ENCODE peak calls at places on chromosomes 7 and 10, in eight cellular contexts. D, G, M, T, J, F, S and O are unnamed samples.
A peak's percentile ranks its signal among the peaks of the same experiment; 100 is the strongest.

GRCh38 chr7:28942158-28942557 is 16.0 kb downstream of the TRIL start:
- DNase-seq in G (no peak), M (no peak), D (no peak), F (no peak), J (no peak), T (no peak), S (no peak), O (no peak)

GRCh38 chr7:47008461-47008860 is 573.5 kb downstream of the TNS3 start:
- DNase-seq in T (no peak), M (no peak), G (peak; percentile 2), D (no peak), J (no peak), F (no peak), S (no peak), O (no peak)

GRCh38 chr10:79246606-79247275 is 100.5 kb upstream of the PPIF start:
- DNase-seq in M (peak; percentile 92), T (no peak), D (no peak), F (peak; percentile 53), G (no peak), J (no peak), S (no peak), O (no peak)

GRCh38 chr7:87797395-87797794 is 78.8 kb downstream of the SLC25A40 start:
- DNase-seq in D (no peak), M (no peak), J (no peak), F (no peak), S (no peak), T (no peak), G (no peak), O (no peak)

GRCh38 chr10:62582804-62583208 is 208.6 kb downstream of the ZNF365 start:
- DNase-seq in G (peak; percentile 100), T (no peak), D (no peak), S (peak; percentile 25), J (no peak), F (peak; percentile 37), M (peak; percentile 91), O (no peak)

GRCh38 chr7:15921576-15921975 is 235.1 kb upstream of the MEOX2 start:
- DNase-seq in T (no peak), D (no peak), F (no peak), G (peak; percentile 16), J (no peak), M (no peak), S (no peak), O (no peak)

GRCh38 chr10:5385224-5385623 is 19.4 kb downstream of the TUBAL3 start:
- DNase-seq in S (no peak), M (no peak), D (no peak), T (no peak), J (no peak), F (no peak), G (no peak), O (no peak)

GRCh38 chr10:29104661-29105369 is 184.1 kb upstream of the LYZL1 start:
- DNase-seq in F (no peak), D (no peak), M (no peak), S (no peak), J (no peak), T (no peak), G (no peak), O (no peak)

GRCh38 chr10:43226441-43226840 is 40.4 kb downstream of the RASGEF1A start:
- DNase-seq in F (peak; percentile 8), M (peak; percentile 35), D (peak; percentile 24), S (no peak), T (peak; percentile 40), G (no peak), J (peak; percentile 35), O (no peak)

GRCh38 chr10:6140141-6140841 is 51.5 kb downstream of the RBM17 start:
- DNase-seq in F (peak; percentile 73), G (no peak), S (no peak), D (peak; percentile 78), J (no peak), M (no peak), T (peak; percentile 53), O (peak; percentile 51)

GRCh38 chr10:103153302-103153759 is 39.7 kb downstream of the NT5C2 start:
- DNase-seq in J (no peak), D (no peak), G (no peak), T (no peak), M (no peak), S (no peak), F (no peak), O (no peak)

GRCh38 chr10:88159127-88159829 is 295.9 kb downstream of the PTEN start:
- DNase-seq in T (no peak), G (no peak), M (no peak), S (no peak), F (no peak), D (no peak), J (no peak), O (no peak)

GRCh38 chr7:29350351-29350750 is 155.8 kb downstream of the CHN2 start:
- DNase-seq in T (no peak), M (no peak), F (no peak), G (peak; percentile 41), J (no peak), D (no peak), S (no peak), O (no peak)

GRCh38 chr7:15925608-15926007 is 239.1 kb upstream of the MEOX2 start:
- DNase-seq in T (no peak), D (no peak), J (no peak), S (no peak), F (no peak), G (no peak), M (no peak), O (no peak)

GRCh38 chr7:28981282-28981555 is 23.1 kb upstream of the TRIL start:
- DNase-seq in J (no peak), T (no peak), D (no peak), G (no peak), F (no peak), M (no peak), S (no peak), O (no peak)

GRCh38 chr7:121924273-121925184 is 51.6 kb downstream of the PTPRZ1 start:
- DNase-seq in F (no peak), D (no peak), J (no peak), T (no peak), G (no peak), S (no peak), M (no peak), O (no peak)

GRCh38 chr7:139471740-139472353 is 11.6 kb downstream of the KLRG2 start:
- DNase-seq in G (peak; percentile 55), S (no peak), D (no peak), M (no peak), T (no peak), J (no peak), F (no peak), O (no peak)

GRCh38 chr10:47104786-47105385 is 193.7 kb downstream of the PTPN20 start:
- DNase-seq in D (peak; percentile 10), G (no peak), T (no peak), F (peak; percentile 71), S (no peak), M (no peak), J (no peak), O (no peak)

GRCh38 chr10:549391-549790 is 140.1 kb downstream of the DIP2C start:
- DNase-seq in D (no peak), J (no peak), S (no peak), F (no peak), M (peak; percentile 53), G (no peak), T (no peak), O (no peak)

GRCh38 chr10:552679-553078 is 136.8 kb downstream of the DIP2C start:
- DNase-seq in G (no peak), S (no peak), D (no peak), M (no peak), T (no peak), J (peak; percentile 19), F (peak; percentile 10), O (no peak)

GRCh38 chr10:553233-553632 is 136.2 kb downstream of the DIP2C start:
- DNase-seq in M (no peak), J (peak; percentile 35), T (no peak), S (no peak), F (peak; percentile 18), G (no peak), D (no peak), O (no peak)

GRCh38 chr10:550665-551460 is 138.6 kb downstream of the DIP2C start:
- DNase-seq in J (peak; percentile 24), T (no peak), S (no peak), F (peak; percentile 18), M (peak; percentile 56), D (no peak), G (no peak), O (no peak)

GRCh38 chr10:551489-552252 is 137.8 kb downstream of the DIP2C start:
- DNase-seq in M (no peak), G (no peak), F (peak; percentile 17), T (no peak), D (no peak), J (peak; percentile 34), S (no peak), O (no peak)
- H3K4me3 ChIP-seq in M (no peak overlapping the region), G (no peak overlapping the region), F (no peak overlapping the region), T (no peak overlapping the region), D (no peak overlapping the region), J (no peak overlapping the region), S (no peak overlapping the region), O (no peak overlapping the region)

GRCh38 chr7:157863176-157863575 is 526.4 kb downstream of the DNAJB6 start:
- DNase-seq in D (no peak), F (no peak), S (no peak), T (no peak), M (no peak), G (no peak), J (no peak), O (no peak)
- H3K36me3 ChIP-seq in D (no peaks in the 10 kb centered on the region), F (no peaks in the 10 kb centered on the region), S (no peaks in the 10 kb centered on the region), T (no peaks in the 10 kb centered on the region), M (no peaks in the 10 kb centered on the region), G (no peaks in the 10 kb centered on the region), J (no peaks in the 10 kb centered on the region), O (no peaks in the 10 kb centered on the region)

DNA sequence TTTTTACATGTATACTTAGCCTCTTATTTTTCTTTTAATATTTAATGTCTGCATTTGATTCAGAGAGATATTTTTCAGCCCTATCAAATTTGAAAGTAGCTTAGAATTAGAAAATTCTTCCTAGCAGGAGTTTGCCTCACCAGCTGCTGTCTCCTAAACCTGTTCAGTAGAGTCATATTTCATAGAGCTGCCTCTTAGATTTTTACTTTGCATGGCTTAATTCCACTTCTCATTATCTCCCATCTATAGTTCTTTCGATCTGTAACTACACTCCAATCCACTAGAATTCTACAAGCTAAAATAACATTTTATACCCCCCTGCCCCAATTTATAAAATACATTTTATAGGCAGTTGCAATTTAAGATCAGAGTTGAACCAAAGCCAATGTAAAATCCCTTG is 227.0 kb downstream of the ANK3 start:
- DNase-seq in F (no peak), T (no peak), M (no peak), D (no peak), G (no peak), J (no peak), S (no peak), O (no peak)
- H3K27ac ChIP-seq in F (no peak overlapping the region), T (no peak overlapping the region), M (no peak overlapping the region), D (no peak overlapping the region), G (no peak overlapping the region), J (no peak overlapping the region), S (no peak overlapping the region), O (no peak overlapping the region)

DNA sequence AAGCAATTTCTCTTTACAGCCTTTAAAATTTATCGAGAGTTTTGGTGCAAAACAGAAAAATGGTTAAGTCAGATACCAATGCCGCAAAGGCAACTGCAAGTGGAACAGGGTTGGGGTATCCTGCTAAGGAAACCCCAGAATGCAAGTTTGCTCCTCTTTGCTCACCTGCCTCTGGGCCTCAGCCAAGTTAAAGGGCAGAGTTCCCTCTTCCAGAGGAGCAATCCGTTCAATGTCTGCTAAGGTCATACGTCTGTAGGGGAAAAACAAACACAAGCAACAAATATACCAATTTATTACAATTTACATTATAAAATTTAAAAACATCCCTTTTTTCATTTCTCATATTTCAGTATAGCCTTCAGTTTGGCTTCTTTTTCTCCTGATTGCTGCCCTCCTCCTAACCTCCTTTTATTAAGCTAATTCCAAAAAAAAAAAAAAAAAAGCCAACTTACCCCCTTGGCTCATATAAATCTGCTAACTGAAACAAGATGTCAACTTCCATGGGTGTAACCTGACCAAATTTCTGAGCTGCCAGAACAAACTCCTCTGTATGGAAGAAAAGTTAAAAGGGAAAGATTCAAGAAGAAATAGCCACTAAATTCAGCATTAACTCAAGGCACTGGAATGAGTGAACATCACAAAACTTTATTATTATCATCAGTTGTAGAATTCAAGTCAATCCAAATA is 132.6 kb downstream of the SLC25A13 start:
- DNase-seq in J (no peak), S (no peak), G (no peak), T (no peak), F (no peak), M (no peak), D (no peak), O (no peak)
- H3K4me3 ChIP-seq in J (no peak overlapping the region), S (peak overlapping the region; percentile 53), G (no peak overlapping the region), T (no peak overlapping the region), F (no peak overlapping the region), M (peak overlapping the region; percentile 4), D (no peak overlapping the region), O (no peak overlapping the region)